ENCODE peak calls at places on chromosomes 7 and 10, in five cellular contexts. P is CD8-positive, alpha-beta T cell; D is AG04449; K is GM23338; F is progenitor cell of endocrine pancreas. A is an unnamed sample.

GRCh38 chr10:93334901-93335312 is 147.2 kb downstream of the MYOF start:
- DNase-seq in P (no peak), D (peak; percentile 33), K (peak; percentile 38), F (no peak), A (no peak)

GRCh38 chr7:100863406-100863950 is 3.7 kb upstream of the TRIP6 start:
- DNase-seq in P (no peak), D (no peak), K (no peak), F (no peak), A (no peak)

GRCh38 chr7:92415225-92415624 is 32.1 kb upstream of the GATAD1 start:
- DNase-seq in P (no peak), D (peak; percentile 2), K (no peak), F (no peak), A (no peak)

GRCh38 chr10:114538544-114538906 is 119.5 kb downstream of the ABLIM1 start:
- DNase-seq in P (peak; percentile 68), D (no peak), K (peak; percentile 66), F (no peak), A (no peak)

GRCh38 chr7:154789404-154789803 is 213.5 kb downstream of the PAXIP1 start:
- DNase-seq in P (no peak), D (no peak), K (no peak), F (no peak), A (no peak)

GRCh38 chr10:131854579-131855335 is 46.1 kb upstream of the PPP2R2D start:
- DNase-seq in P (no peak), D (no peak), K (no peak), F (no peak), A (no peak)

GRCh38 chr7:71867626-71868025 is 544.5 kb downstream of the CALN1 start:
- DNase-seq in P (no peak), D (no peak), K (no peak), F (no peak), A (no peak)

GRCh38 chr7:97008275-97008917 is 3.0 kb downstream of the DLX6 start:
- DNase-seq in P (no peak), D (no peak), K (no peak), F (no peak), A (no peak)

GRCh38 chr7:157501576-157501975 is 164.8 kb downstream of the DNAJB6 start:
- DNase-seq in P (no peak), D (no peak), K (no peak), F (no peak), A (no peak)

GRCh38 chr10:52720018-52720417 is 52.6 kb downstream of the MBL2 start:
- DNase-seq in P (no peak), D (no peak), K (no peak), F (no peak), A (no peak)

GRCh38 chr10:124935946-124936345 is 6.0 kb upstream of the ZRANB1 start:
- DNase-seq in P (no peak), D (no peak), K (no peak), F (no peak), A (no peak)

GRCh38 chr10:86163522-86164215 is 202.9 kb downstream of the GRID1 start:
- DNase-seq in P (no peak), D (no peak), K (no peak), F (no peak), A (no peak)

GRCh38 chr10:1180071-1180730 is 124.0 kb downstream of the WDR37 start:
- DNase-seq in P (no peak), D (no peak), K (no peak), F (no peak), A (no peak)

GRCh38 chr7:45035909-45036308 is 35.9 kb downstream of the CCM2 start:
- DNase-seq in P (no peak), D (no peak), K (no peak), F (no peak), A (no peak)

GRCh38 chr10:36388162-36388561 is 737.2 kb upstream of the ANKRD30A start:
- DNase-seq in P (no peak), D (no peak), K (no peak), F (no peak), A (no peak)

GRCh38 chr7:21013765-21014502 is 227.2 kb upstream of the SP8 start:
- DNase-seq in P (no peak), D (no peak), K (no peak), F (no peak), A (no peak)

GRCh38 chr7:21543528-21544302 is 876 bp downstream of the DNAH11 start:
- DNase-seq in P (no peak), D (no peak), K (peak; percentile 55), F (peak; percentile 9), A (no peak)

DNA sequence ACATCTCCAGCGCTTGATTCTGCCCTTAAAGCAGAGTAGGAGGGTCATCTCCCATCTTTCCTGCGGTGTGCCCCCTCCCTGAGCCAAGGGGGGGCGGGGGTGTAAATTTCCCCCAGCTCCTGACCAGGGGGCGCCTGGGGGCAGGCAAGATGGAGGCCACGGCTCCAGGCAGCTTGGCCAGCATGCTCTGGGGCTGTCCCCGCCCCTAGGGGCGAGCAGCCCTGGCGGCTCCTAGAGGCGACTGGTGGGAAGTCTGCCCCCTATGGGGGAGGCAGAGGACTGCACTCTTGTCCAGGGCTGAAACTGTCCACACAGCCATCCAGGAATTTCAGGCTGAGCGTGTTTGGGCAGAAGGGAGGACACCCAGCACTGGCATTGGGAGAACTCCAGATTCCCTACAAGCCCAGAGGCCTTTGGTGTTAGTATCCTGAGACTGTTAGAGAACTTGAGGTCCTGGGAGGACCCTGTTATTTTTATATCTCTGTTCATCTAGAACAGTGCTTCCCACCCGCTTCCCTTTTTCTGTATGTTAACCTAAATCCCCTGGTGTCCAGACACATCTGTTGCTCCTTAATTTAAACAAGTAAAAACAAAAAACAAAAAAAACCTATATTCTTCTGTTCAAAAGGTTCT is 4.6 kb downstream of the STRA8 start:
- DNase-seq in P (no peak), D (no peak), K (peak; percentile 69), F (no peak), A (no peak)
- TF ChIP-seq CTCF in P (no peak), D (peak; percentile 15), K (peak; percentile 77), F (peak; percentile 39), A (no peak)

GRCh38 chr10:69065406-69066361 is 22.2 kb upstream of the SRGN start:
- DNase-seq in P (no peak), D (no peak), K (no peak), F (no peak), A (no peak)

GRCh38 chr10:69068549-69068948 is 19.4 kb upstream of the SRGN start:
- DNase-seq in P (no peak), D (no peak), K (no peak), F (no peak), A (no peak)

GRCh38 chr10:69067189-69067588 is 20.7 kb upstream of the SRGN start:
- DNase-seq in P (no peak), D (no peak), K (no peak), F (no peak), A (no peak)

GRCh38 chr10:69061305-69062161 is 26.4 kb upstream of the SRGN start:
- DNase-seq in P (peak; percentile 35), D (peak; percentile 92), K (no peak), F (no peak), A (no peak)

GRCh38 chr10:69064762-69065328 is 23.1 kb upstream of the SRGN start:
- DNase-seq in P (no peak), D (no peak), K (no peak), F (no peak), A (no peak)
- TF ChIP-seq CTCF in P (no peak), D (no peak), K (no peak), F (no peak), A (no peak)

GRCh38 chr7:139683137-139683871 is 94.5 kb downstream of the HIPK2 start:
- DNase-seq in P (no peak), D (peak; percentile 63), K (no peak), F (no peak), A (no peak)

GRCh38 chr7:139682136-139683013 is 95.4 kb downstream of the HIPK2 start:
- DNase-seq in P (no peak), D (peak; percentile 53), K (no peak), F (no peak), A (no peak)

GRCh38 chr7:139687980-139688632 is 89.7 kb downstream of the HIPK2 start:
- DNase-seq in P (no peak), D (no peak), K (no peak), F (no peak), A (no peak)

GRCh38 chr7:139691253-139691781 is 86.5 kb downstream of the HIPK2 start:
- DNase-seq in P (no peak), D (no peak), K (no peak), F (no peak), A (no peak)

DNA sequence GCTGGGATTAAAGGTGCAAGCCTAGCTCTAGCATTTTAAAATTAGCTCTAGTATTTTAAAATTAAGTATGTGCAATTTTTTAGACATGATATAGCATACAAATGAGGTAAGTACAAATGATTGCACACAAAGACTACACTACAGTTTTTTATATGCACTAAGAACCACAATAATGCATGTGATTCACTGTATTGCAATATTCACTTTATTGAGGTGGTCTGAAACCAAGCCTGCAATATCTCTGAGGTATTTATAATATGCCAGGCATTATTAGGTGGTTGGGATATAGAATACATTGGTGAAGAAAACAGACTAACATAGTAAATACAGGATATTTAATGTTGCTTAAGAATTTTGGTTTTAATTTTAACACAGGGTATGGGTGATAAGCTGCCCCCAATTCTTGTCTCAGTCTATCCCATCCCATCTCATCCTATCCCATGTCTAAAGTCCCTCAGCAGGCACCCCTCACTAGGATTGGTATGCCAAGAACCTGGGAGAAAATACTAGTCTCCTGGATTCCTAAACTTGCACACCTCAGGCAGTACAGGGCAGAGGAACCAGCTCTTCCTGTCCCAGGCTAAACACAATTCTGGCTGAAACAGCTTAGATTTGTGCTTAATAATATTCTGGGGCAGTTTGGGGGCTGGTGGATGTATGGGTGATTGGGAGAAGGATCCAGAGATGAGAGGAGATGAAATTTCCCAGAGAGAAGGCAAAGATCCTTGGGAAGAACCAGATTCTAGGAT is 90.4 kb downstream of the HIPK2 start:
- DNase-seq in P (no peak), D (no peak), K (no peak), F (no peak), A (no peak)
- TF ChIP-seq CTCF in P (no peak), D (no peak), K (no peak), F (no peak), A (no peak)

DNA sequence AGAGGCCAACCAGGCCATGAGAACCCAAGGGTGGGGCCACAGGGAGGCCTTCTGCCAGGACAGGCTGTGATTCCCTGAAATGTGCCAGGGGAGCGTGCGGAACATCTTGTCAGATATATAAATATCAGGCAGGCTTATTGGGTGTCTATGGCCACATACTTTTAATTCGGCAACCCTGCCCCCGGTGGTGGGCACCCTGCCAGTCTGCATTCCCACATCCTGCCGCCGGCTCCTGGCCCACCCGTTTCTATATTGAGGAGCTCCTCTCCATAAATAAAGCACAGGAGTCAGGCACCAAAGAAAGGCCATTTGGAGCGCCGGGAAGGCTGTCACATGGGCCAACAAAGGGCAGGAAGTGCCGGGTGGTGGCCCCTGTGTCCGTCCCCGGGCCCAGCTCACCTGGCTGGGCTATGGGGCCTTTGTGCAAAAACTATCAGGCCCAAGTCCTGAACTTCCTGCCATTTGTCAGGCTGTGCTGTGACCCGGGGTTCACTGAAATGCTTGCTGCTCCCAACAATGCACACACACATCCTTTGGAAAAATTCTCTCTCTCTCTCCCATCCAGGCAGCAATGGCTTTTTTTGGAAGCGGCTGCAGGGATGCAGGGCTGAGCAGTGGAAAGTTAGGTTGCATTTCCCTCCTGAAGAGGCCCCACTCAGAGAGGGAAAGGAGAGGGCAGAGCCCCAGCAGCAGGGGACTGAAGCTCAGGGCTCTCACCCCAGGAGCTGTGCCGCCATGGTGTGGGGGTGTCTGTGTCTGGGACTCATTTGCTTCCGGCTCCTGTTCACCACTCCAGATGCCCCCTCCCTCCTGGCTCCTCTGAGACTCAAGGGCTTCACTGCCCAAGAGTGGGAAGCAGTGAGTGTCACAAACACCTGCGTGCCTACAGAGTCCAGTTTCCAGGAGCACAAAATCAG is 25.1 kb upstream of the PODXL start:
- DNase-seq in P (no peak), D (no peak), K (peak; percentile 47), F (no peak), A (no peak)
- TF ChIP-seq CTCF in P (no peak), D (no peak), K (no peak), F (no peak), A (no peak)